ENCODE peak calls at places on chromosomes 6 and 20, in ten cellular contexts. F, B, G, A, E, X, W, L, P and V are unnamed samples.

GRCh38 chr6:111342913-111343312 is 140.1 kb downstream of the REV3L start:
- DNase-seq in G (no peak), F (no peak), W (no peak), X (no peak), A (no peak), P (no peak), E (no peak), B (no peak), L (no peak), V (no peak)

GRCh38 chr6:146819596-146820320 is 221.0 kb downstream of the ADGB start:
- DNase-seq in G (no peak), L (no peak), B (no peak), F (no peak), X (no peak), P (no peak), W (no peak), A (no peak), E (no peak), V (no peak)

GRCh38 chr6:42618686-42619085 is 54.9 kb downstream of the UBR2 start:
- DNase-seq in A (no peak), G (no peak), W (no peak), X (no peak), E (no peak), L (no peak), F (no peak), P (no peak), B (no peak), V (no peak)

GRCh38 chr20:41047279-41047974 is 18.8 kb downstream of the TOP1 start:
- DNase-seq in E (no peak), A (no peak), B (no peak), F (no peak), G (no peak), W (no peak), P (no peak), X (no peak), L (no peak), V (no peak)

GRCh38 chr6:79421001-79421411 is 116.2 kb downstream of the LCA5 start:
- DNase-seq in X (no peak), W (no peak), E (no peak), F (no peak), P (no peak), G (no peak), L (no peak), B (no peak), A (no peak), V (no peak)

GRCh38 chr6:82712826-82713225 is 349.2 kb downstream of the TPBG start:
- DNase-seq in F (no peak), A (no peak), X (no peak), G (no peak), W (peak), P (no peak), E (no peak), B (no peak), L (no peak), V (no peak)

GRCh38 chr20:271528-271927 is 14.0 kb downstream of the DEFB132 start:
- DNase-seq in G (no peak), L (no peak), A (no peak), B (no peak), E (no peak), X (no peak), F (no peak), W (no peak), P (no peak), V (no peak)

GRCh38 chr20:2585811-2586210 is 49.4 kb downstream of the TMC2 start:
- DNase-seq in X (no peak), P (no peak), B (no peak), F (peak), A (no peak), E (no peak), G (no peak), L (no peak), W (no peak), V (no peak)

GRCh38 chr6:15628499-15629131 is 34.2 kb downstream of the DTNBP1 start:
- DNase-seq in L (no peak), P (no peak), A (no peak), F (no peak), E (no peak), X (no peak), G (no peak), B (no peak), W (peak), V (no peak)

GRCh38 chr6:42341221-42341620 is 110.5 kb downstream of the TRERF1 start:
- DNase-seq in G (no peak), P (no peak), A (no peak), X (no peak), W (no peak), F (no peak), B (no peak), L (no peak), E (no peak), V (no peak)

GRCh38 chr20:25859649-25860530 is 163.2 kb upstream of the ZNF337 start:
- DNase-seq in X (no peak), E (peak), B (peak), W (peak), F (no peak), A (no peak), L (peak), G (peak), P (peak), V (peak)

GRCh38 chr6:26554669-26555504 is 16.7 kb downstream of the HMGN4 start:
- DNase-seq in A (no peak), G (no peak), F (no peak), W (no peak), B (no peak), E (no peak), L (peak), X (no peak), P (no peak), V (no peak)

GRCh38 chr6:118644007-118644406 is 7.4 kb downstream of the CEP85L start:
- DNase-seq in X (no peak), B (no peak), E (no peak), W (no peak), F (no peak), A (no peak), G (no peak), L (no peak), P (no peak), V (no peak)

GRCh38 chr6:35048631-35049083 is 92.5 kb downstream of the TCP11 start:
- DNase-seq in P (no peak), A (no peak), L (peak), W (no peak), G (no peak), F (no peak), E (no peak), X (no peak), B (peak), V (no peak)

GRCh38 chr20:2399390-2399789 is 18.7 kb downstream of the TGM6 start:
- DNase-seq in X (no peak), L (no peak), G (no peak), P (no peak), F (no peak), B (no peak), A (no peak), E (no peak), W (no peak), V (no peak)

GRCh38 chr20:64106435-64106961 is 867 bp downstream of the NPBWR2 start:
- DNase-seq in X (no peak), B (peak), F (no peak), E (peak), G (no peak), P (no peak), L (peak), W (no peak), A (no peak), V (peak)

GRCh38 chr6:157263881-157264397 is 59.4 kb downstream of the TMEM242 start:
- DNase-seq in X (no peak), L (no peak), F (no peak), A (no peak), E (peak), W (no peak), P (no peak), G (no peak), B (peak), V (no peak)

GRCh38 chr20:36116813-36117441 is 37.6 kb upstream of the EPB41L1 start:
- DNase-seq in X (no peak), G (no peak), L (no peak), E (no peak), W (no peak), A (no peak), F (no peak), P (no peak), B (no peak), V (no peak)

GRCh38 chr20:15616626-15617025 is 956.6 kb downstream of the KIF16B start:
- DNase-seq in G (no peak), F (no peak), A (no peak), B (no peak), P (no peak), W (no peak), X (no peak), L (no peak), E (no peak), V (no peak)

GRCh38 chr20:59351148-59352040 is 51.0 kb downstream of the EDN3 start:
- DNase-seq in B (no peak), P (no peak), X (no peak), W (no peak), A (no peak), L (peak), F (no peak), G (no peak), E (no peak), V (no peak)

GRCh38 chr6:143556529-143556928 is 45.0 kb upstream of the FUCA2 start:
- DNase-seq in L (no peak), F (no peak), P (no peak), B (no peak), X (no peak), A (no peak), G (no peak), W (no peak), E (no peak), V (no peak)

GRCh38 chr6:30042476-30042875 is 18.6 kb upstream of the POLR1H start:
- DNase-seq in B (no peak), W (no peak), G (no peak), F (no peak), A (no peak), L (no peak), X (no peak), P (no peak), E (no peak), V (no peak)

GRCh38 chr20:17943343-17943742 is 25.3 kb downstream of the SNX5 start:
- DNase-seq in X (no peak), W (no peak), E (no peak), P (no peak), F (no peak), L (no peak), B (no peak), G (no peak), A (no peak), V (no peak)

GRCh38 chr6:170132561-170132991 is 158.3 kb downstream of the DLL1 start:
- DNase-seq in L (no peak), P (no peak), G (peak), X (peak), W (no peak), F (no peak), A (no peak), E (peak), B (no peak), V (peak)

GRCh38 chr20:21099653-21100589 is 6.2 kb downstream of the LINC00237 start:
- DNase-seq in L (peak), E (peak), X (no peak), A (no peak), B (no peak), W (peak), F (peak), G (peak), P (no peak), V (no peak)

GRCh38 chr20:258963-259362 is 1.4 kb downstream of the DEFB132 start:
- DNase-seq in P (no peak), A (no peak), B (no peak), F (no peak), L (no peak), E (no peak), W (peak), G (no peak), X (no peak), V (no peak)

GRCh38 chr6:151374024-151374423 is 17.3 kb downstream of the ZBTB2 start:
- DNase-seq in B (no peak), A (no peak), X (no peak), L (no peak), P (no peak), E (no peak), W (peak), G (no peak), F (no peak), V (no peak)

GRCh38 chr6:143782517-143782916 is 60.6 kb upstream of the LTV1 start:
- DNase-seq in P (no peak), W (no peak), E (no peak), B (no peak), F (no peak), G (no peak), A (no peak), L (no peak), X (no peak), V (no peak)

GRCh38 chr6:119495230-119495683 is 145.7 kb upstream of the MAN1A1 start:
- DNase-seq in B (peak), P (no peak), L (peak), A (no peak), F (no peak), X (no peak), G (peak), W (no peak), E (peak), V (peak)

GRCh38 chr6:106133040-106133439 is 46.9 kb downstream of the PRDM1 start:
- DNase-seq in F (no peak), X (no peak), B (no peak), L (no peak), W (no peak), P (no peak), E (no peak), A (no peak), G (no peak), V (no peak)

GRCh38 chr6:29992792-29993191 is 50.5 kb downstream of the HLA-A start:
- DNase-seq in A (no peak), E (no peak), P (no peak), X (no peak), L (no peak), W (no peak), G (no peak), B (no peak), F (no peak), V (no peak)

GRCh38 chr6:99614430-99615161 is 8.0 kb downstream of the PRDM13 start:
- DNase-seq in L (peak), E (peak), F (no peak), X (no peak), G (no peak), P (no peak), A (no peak), W (no peak), B (no peak), V (no peak)

GRCh38 chr20:9038791-9039190 is 30.1 kb upstream of the PLCB4 start:
- DNase-seq in X (no peak), P (no peak), L (no peak), E (no peak), G (no peak), F (no peak), A (no peak), W (no peak), B (no peak), V (no peak)

GRCh38 chr6:13992417-13993055 is 67.8 kb downstream of the RNF182 start:
- DNase-seq in B (no peak), P (no peak), F (no peak), A (no peak), W (peak), X (no peak), L (no peak), E (no peak), G (no peak), V (no peak)

GRCh38 chr6:31928672-31928939 is 1.1 kb downstream of the C2 start:
- DNase-seq in A (no peak), L (no peak), P (no peak), E (peak), G (no peak), B (no peak), F (no peak), W (no peak), X (no peak), V (no peak)

GRCh38 chr6:31930962-31931361 is 3.4 kb downstream of the C2 start:
- DNase-seq in W (no peak), F (no peak), X (no peak), E (no peak), G (no peak), B (no peak), P (no peak), A (no peak), L (no peak), V (no peak)

GRCh38 chr6:31922942-31923341 is 4.6 kb upstream of the C2 start:
- DNase-seq in B (no peak), A (no peak), X (no peak), W (no peak), E (peak), G (peak), P (no peak), L (no peak), F (no peak), V (no peak)

GRCh38 chr6:31927868-31928671 is 553 bp downstream of the C2 start:
- DNase-seq in G (no peak), B (no peak), P (no peak), X (no peak), A (no peak), E (no peak), W (no peak), F (no peak), L (no peak), V (no peak)

GRCh38 chr6:31927242-31927867 is at the start of gene C2:
- DNase-seq in F (no peak), G (no peak), A (no peak), L (no peak), W (no peak), B (no peak), E (no peak), X (no peak), P (no peak), V (no peak)
- TF ChIP-seq POLR2AphosphoS5 in F (no peak), G (no peak), A (no peak), L (no peak), W (no peak), B (no peak), E (no peak), X (no peak), P (no peak), V (no peak)

GRCh38 chr20:54194724-54195438 is 13.0 kb upstream of the PFDN4 start:
- DNase-seq in A (no peak), P (no peak), B (no peak), L (no peak), W (no peak), G (no peak), E (no peak), X (no peak), F (peak), V (no peak)
- TF ChIP-seq POLR2A in A (no peak), P (no peak), B (no peak), L (no peak), W (no peak), G (no peak), E (no peak), X (no peak), F (no peak), V (no peak)

GRCh38 chr6:71406871-71407860 is 118.6 kb downstream of the OGFRL1 start:
- DNase-seq in X (no peak), F (no peak), A (no peak), B (no peak), L (no peak), W (no peak), P (no peak), E (no peak), G (no peak), V (no peak)
- TF ChIP-seq POLR2AphosphoS5 in X (no peak), F (no peak), A (no peak), B (no peak), L (no peak), W (no peak), P (no peak), E (no peak), G (no peak), V (no peak)

DNA sequence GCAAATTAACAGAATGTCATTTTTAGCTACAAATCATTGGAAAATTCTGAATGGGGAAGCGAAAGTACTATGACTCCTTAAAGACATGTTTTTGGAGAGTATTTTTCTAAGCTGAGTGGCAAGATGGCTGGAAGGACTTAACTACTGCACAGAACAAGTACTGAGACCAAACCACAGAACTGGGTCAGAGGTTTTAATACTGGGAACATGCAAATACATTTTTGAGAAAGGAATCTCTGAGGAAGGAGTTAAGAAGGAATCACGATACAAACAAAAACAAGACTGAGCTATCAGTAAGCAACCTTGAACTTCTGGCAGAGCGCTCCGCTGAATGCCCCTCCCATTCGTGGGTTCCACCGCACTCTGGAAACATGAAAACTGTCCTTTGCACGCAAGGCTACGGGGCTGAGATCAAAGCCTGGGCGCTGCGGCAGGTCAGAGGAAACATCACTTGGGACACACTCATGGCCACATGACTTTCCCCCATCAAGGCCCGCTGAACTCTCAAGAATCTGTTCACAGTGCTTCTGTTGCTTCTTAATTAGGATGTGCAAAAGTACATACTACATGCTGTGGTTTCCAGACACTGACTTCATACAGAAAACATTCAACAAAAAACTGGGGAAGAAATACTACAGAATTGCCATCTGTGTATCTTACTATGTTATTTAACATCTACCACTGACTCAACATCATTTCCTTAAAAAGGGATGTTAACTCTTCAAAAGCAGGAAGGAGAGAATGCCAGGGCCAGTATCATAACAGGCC is 27.8 kb downstream of the SLC23A2 start:
- DNase-seq in W (no peak), F (no peak), E (peak), B (peak), X (no peak), A (no peak), P (no peak), L (peak), G (peak), V (no peak)
- TF ChIP-seq POLR2A in W (no peak), F (no peak), E (no peak), B (no peak), X (no peak), A (no peak), P (no peak), L (no peak), G (no peak), V (no peak)

GRCh38 chr20:48723308-48724264 is 104.2 kb downstream of the PREX1 start:
- DNase-seq in G (peak), P (no peak), F (no peak), L (peak), X (no peak), A (no peak), W (no peak), B (peak), E (peak), V (no peak)
- TF ChIP-seq POLR2AphosphoS5 in G (no peak), P (no peak), F (no peak), L (no peak), X (no peak), A (no peak), W (no peak), B (no peak), E (peak), V (no peak)

GRCh38 chr6:150273457-150274309 is 95.1 kb upstream of the IYD start:
- DNase-seq in A (no peak), G (no peak), L (no peak), P (no peak), W (no peak), B (no peak), X (no peak), F (no peak), E (no peak), V (no peak)
- TF ChIP-seq POLR2A in A (no peak), G (no peak), L (no peak), P (no peak), W (no peak), B (no peak), X (no peak), F (no peak), E (no peak), V (no peak)

GRCh38 chr6:33057222-33058150 is 16.0 kb downstream of the HLA-DPA1 start:
- DNase-seq in G (no peak), X (no peak), A (no peak), W (no peak), B (no peak), E (no peak), F (no peak), P (no peak), L (no peak), V (no peak)
- TF ChIP-seq POLR2AphosphoS5 in G (no peak), X (no peak), A (no peak), W (no peak), B (no peak), E (no peak), F (no peak), P (no peak), L (no peak), V (no peak)